ENCODE peak calls at places on chromosomes 4 and X, in six cellular contexts. T is hepatocyte, L is IMR-90, X is left lung, N is AG10803, O is neural crest cell. E is an unnamed sample.

GRCh38 chr4:163448541-163449203 is 24.9 kb downstream of the TKTL2 start:
- DNase-seq in T (no peak), L (peak; percentile 35), X (no peak), N (peak; percentile 1), O (no peak), E (peak; percentile 28)

GRCh38 chrX:16160729-16161128 is 6.6 kb upstream of the MAGEB17 start:
- DNase-seq in T (no peak), L (peak; percentile 88), X (no peak), N (peak; percentile 89), O (no peak), E (peak; percentile 78)

GRCh38 chr4:128355301-128355700 is 67.7 kb upstream of the PGRMC2 start:
- DNase-seq in T (no peak), L (no peak), X (no peak), N (peak; percentile 58), O (no peak), E (no peak)

GRCh38 chrX:11265352-11265751 is 27.9 kb upstream of the AMELX start:
- DNase-seq in T (no peak), L (no peak), X (no peak), N (no peak), O (no peak), E (no peak)

GRCh38 chr4:1347410-1347864 is 429 bp downstream of the UVSSA start:
- DNase-seq in T (peak; percentile 85), L (peak; percentile 82), X (peak; percentile 92), N (peak; percentile 86), O (peak; percentile 50), E (peak; percentile 85)

GRCh38 chr4:159016527-159017137 is 86.2 kb upstream of the RAPGEF2 start:
- DNase-seq in T (peak; percentile 28), L (peak; percentile 22), X (no peak), N (no peak), O (peak; percentile 1), E (no peak)

GRCh38 chr4:162116085-162116784 is 47.6 kb downstream of the FSTL5 start:
- DNase-seq in T (no peak), L (no peak), X (no peak), N (no peak), O (no peak), E (no peak)

GRCh38 chr4:11367371-11367770 is 61.3 kb downstream of the HS3ST1 start:
- DNase-seq in T (peak; percentile 50), L (peak; percentile 1), X (no peak), N (no peak), O (peak; percentile 11), E (no peak)

GRCh38 chrX:21972721-21973120 is 32.2 kb downstream of the SMS start:
- DNase-seq in T (no peak), L (peak; percentile 83), X (no peak), N (peak; percentile 71), O (no peak), E (peak; percentile 85)

GRCh38 chrX:14420876-14421275 is 108.5 kb upstream of the GLRA2 start:
- DNase-seq in T (peak; percentile 8), L (no peak), X (no peak), N (no peak), O (no peak), E (no peak)

GRCh38 chr4:185587444-185588161 is 52.3 kb upstream of the PDLIM3 start:
- DNase-seq in T (no peak), L (peak; percentile 68), X (no peak), N (no peak), O (peak; percentile 14), E (no peak)

GRCh38 chr4:11393551-11393950 is 35.1 kb downstream of the HS3ST1 start:
- DNase-seq in T (no peak), L (no peak), X (no peak), N (no peak), O (no peak), E (no peak)

GRCh38 chr4:184114431-184114830 is 103.2 kb downstream of the ENPP6 start:
- DNase-seq in T (no peak), L (no peak), X (no peak), N (no peak), O (no peak), E (no peak)

GRCh38 chr4:184112006-184112550 is 105.6 kb downstream of the ENPP6 start:
- DNase-seq in T (no peak), L (no peak), X (no peak), N (no peak), O (no peak), E (no peak)

GRCh38 chr4:184111433-184111832 is 106.2 kb downstream of the ENPP6 start:
- DNase-seq in T (no peak), L (no peak), X (no peak), N (no peak), O (no peak), E (no peak)

GRCh38 chr4:184108006-184108501 is 109.6 kb downstream of the ENPP6 start:
- DNase-seq in T (no peak), L (no peak), X (no peak), N (no peak), O (no peak), E (no peak)

GRCh38 chr4:184110452-184110851 is 107.2 kb downstream of the ENPP6 start:
- DNase-seq in T (no peak), L (no peak), X (no peak), N (no peak), O (no peak), E (no peak)
- TF ChIP-seq CTCF in T (no peak), L (no peak), X (no peak), N (no peak), O (no peak), E (no peak)

GRCh38 chr4:181259081-181259480 is 984.1 kb upstream of the TENM3 start:
- DNase-seq in T (no peak), L (no peak), X (no peak), N (no peak), O (no peak), E (no peak)

GRCh38 chr4:181254771-181255170 is 988.4 kb upstream of the TENM3 start:
- DNase-seq in T (no peak), L (no peak), X (no peak), N (no peak), O (no peak), E (no peak)

GRCh38 chr4:181261279-181261678 is 981.9 kb upstream of the TENM3 start:
- DNase-seq in T (peak; percentile 31), L (peak; percentile 32), X (no peak), N (peak; percentile 19), O (no peak), E (peak; percentile 0)

DNA sequence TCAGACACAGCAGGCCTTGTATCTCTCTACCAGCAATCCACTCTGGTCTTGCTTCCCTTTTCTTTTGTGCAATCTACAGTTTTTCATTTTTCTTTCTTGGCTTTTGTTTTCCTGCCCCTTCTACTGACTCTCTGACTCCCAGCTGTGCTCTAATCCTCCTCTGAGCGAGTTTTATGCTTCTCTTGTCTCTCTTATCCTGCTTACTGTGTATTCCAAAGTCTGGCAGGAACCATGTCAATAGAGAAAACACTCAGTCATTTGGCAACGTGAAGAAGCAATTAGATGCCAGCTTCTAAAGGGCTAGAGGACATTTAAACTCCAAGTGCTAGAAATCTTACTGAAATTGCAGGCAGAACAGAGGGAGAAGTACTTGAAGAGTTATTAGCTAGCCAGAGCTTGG is 984.6 kb upstream of the TENM3 start:
- DNase-seq in T (no peak), L (no peak), X (no peak), N (no peak), O (no peak), E (no peak)
- TF ChIP-seq CTCF in T (no peak), L (no peak), X (no peak), N (no peak), O (no peak), E (no peak)

GRCh38 chr4:82898322-82899243 is 2.0 kb upstream of the THAP9 start:
- DNase-seq in T (peak; percentile 61), L (peak; percentile 91), X (no peak), N (peak; percentile 94), O (no peak), E (peak; percentile 88)
- TF ChIP-seq CTCF in T (peak; percentile 46), L (peak; percentile 41), X (peak; percentile 33), N (peak; percentile 48), O (peak; percentile 62), E (peak; percentile 73)

GRCh38 chr4:32010221-32010620 is 1290.1 kb downstream of the PCDH7 start:
- DNase-seq in T (no peak), L (no peak), X (no peak), N (no peak), O (no peak), E (no peak)
- TF ChIP-seq CTCF in T (no peak), L (no peak), X (no peak), N (no peak), O (no peak), E (no peak)

GRCh38 chrX:122777766-122778165 is 406.3 kb upstream of the GRIA3 start:
- DNase-seq in T (no peak), L (no peak), X (no peak), N (no peak), O (no peak), E (no peak)
- TF ChIP-seq CTCF in T (no peak), L (peak; percentile 20), X (no peak), N (no peak), O (no peak), E (peak; percentile 21)

DNA sequence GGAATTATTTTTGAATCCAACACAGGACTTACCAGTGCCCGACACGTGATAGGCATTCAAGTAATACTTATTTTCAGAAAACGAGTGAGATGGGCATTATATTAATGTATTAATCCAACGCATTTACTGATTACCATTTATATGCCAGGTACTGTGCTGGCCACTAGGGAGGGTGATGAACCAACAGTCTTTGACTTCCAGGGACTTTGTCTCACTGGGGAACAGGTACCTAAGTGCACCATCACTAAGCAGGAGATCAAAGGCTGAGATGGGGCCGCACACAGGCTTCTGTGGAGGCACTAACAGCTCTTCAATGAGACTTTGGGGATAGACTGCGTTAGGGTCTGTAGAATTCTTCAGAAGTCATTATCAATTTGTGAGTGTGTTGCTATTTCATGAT is 5.7 kb upstream of the TADA2B start:
- DNase-seq in T (no peak), L (no peak), X (no peak), N (no peak), O (no peak), E (no peak)
- TF ChIP-seq CTCF in T (no peak), L (peak; percentile 3), X (no peak), N (no peak), O (peak; percentile 28), E (peak; percentile 26)

GRCh38 chr4:77471821-77472495 is 133.7 kb upstream of the CXCL13 start:
- DNase-seq in T (no peak), L (no peak), X (no peak), N (no peak), O (no peak), E (no peak)

DNA sequence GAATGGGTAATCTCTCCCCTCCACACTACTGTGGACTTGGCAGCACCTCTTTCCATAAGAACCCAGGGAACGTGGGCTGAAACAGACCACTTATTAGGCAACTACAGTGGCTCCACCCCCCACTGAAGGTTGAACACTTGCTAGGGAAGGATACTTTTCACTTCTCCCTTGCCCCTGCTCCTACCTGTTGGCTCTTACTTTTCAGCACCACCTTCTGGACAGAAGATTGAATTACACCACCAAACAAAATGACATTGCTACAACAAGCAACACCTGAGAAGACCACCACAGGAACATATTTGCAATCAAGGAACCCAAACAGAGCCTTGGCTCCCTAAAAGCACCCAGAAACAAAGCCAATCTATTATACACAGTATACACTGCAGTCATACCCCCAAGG is 132.1 kb upstream of the CXCL13 start:
- DNase-seq in T (peak; percentile 20), L (peak; percentile 4), X (no peak), N (no peak), O (no peak), E (peak; percentile 10)
- TF ChIP-seq CTCF in T (peak; percentile 26), L (peak; percentile 27), X (peak; percentile 25), N (peak; percentile 45), O (peak; percentile 51), E (peak; percentile 73)

E was measured in HFFc6.